ENCODE peak calls at places on chromosomes 13 and 19, in eight cellular contexts. One of them, this sample, is unnamed.

GRCh38 chr13:39451860-39452301 is 151.1 kb downstream of the LHFPL6 start:
- DNase-seq in mesenchymal stem cell: peak
- DNase-seq in neural progenitor cell: no peak
- DNase-seq in GM23338: no peak
- DNase-seq in fibroblast of lung: peak
- DNase-seq in neuronal stem cell: no peak
- DNase-seq in GM23248: no peak
- DNase-seq in hepatocyte: no peak
- DNase-seq in this sample: peak

GRCh38 chr13:30818323-30818960 is 83.1 kb downstream of the ALOX5AP start:
- DNase-seq in hepatocyte: peak
- DNase-seq in neuronal stem cell: no peak
- DNase-seq in GM23248: peak
- DNase-seq in mesenchymal stem cell: peak
- DNase-seq in neural progenitor cell: no peak
- DNase-seq in fibroblast of lung: peak
- DNase-seq in GM23338: no peak
- DNase-seq in this sample: peak

GRCh38 chr13:85417807-85418206 is 381.4 kb downstream of the SLITRK6 start:
- DNase-seq in GM23338: no peak
- DNase-seq in fibroblast of lung: no peak
- DNase-seq in hepatocyte: no peak
- DNase-seq in neuronal stem cell: no peak
- DNase-seq in GM23248: no peak
- DNase-seq in mesenchymal stem cell: no peak
- DNase-seq in neural progenitor cell: no peak
- DNase-seq in this sample: no peak

GRCh38 chr19:13953021-13953531 is 767 bp downstream of the DCAF15 start:
- DNase-seq in mesenchymal stem cell: peak
- DNase-seq in hepatocyte: peak
- DNase-seq in GM23248: peak
- DNase-seq in GM23338: peak
- DNase-seq in fibroblast of lung: peak
- DNase-seq in neural progenitor cell: peak
- DNase-seq in neuronal stem cell: no peak
- DNase-seq in this sample: no peak

GRCh38 chr19:18699403-18700054 is 16.0 kb downstream of the CRTC1 start:
- DNase-seq in mesenchymal stem cell: no peak
- DNase-seq in hepatocyte: no peak
- DNase-seq in neuronal stem cell: no peak
- DNase-seq in fibroblast of lung: no peak
- DNase-seq in neural progenitor cell: no peak
- DNase-seq in GM23248: no peak
- DNase-seq in GM23338: no peak
- DNase-seq in this sample: no peak

GRCh38 chr19:29836409-29836825 is 24.6 kb downstream of the CCNE1 start:
- DNase-seq in fibroblast of lung: no peak
- DNase-seq in neuronal stem cell: no peak
- DNase-seq in hepatocyte: no peak
- DNase-seq in GM23338: no peak
- DNase-seq in neural progenitor cell: no peak
- DNase-seq in GM23248: no peak
- DNase-seq in mesenchymal stem cell: no peak
- DNase-seq in this sample: no peak

GRCh38 chr13:94267581-94267980 is 211.9 kb downstream of the DCT start:
- DNase-seq in GM23338: no peak
- DNase-seq in neuronal stem cell: no peak
- DNase-seq in neural progenitor cell: no peak
- DNase-seq in fibroblast of lung: no peak
- DNase-seq in hepatocyte: no peak
- DNase-seq in mesenchymal stem cell: peak
- DNase-seq in GM23248: no peak
- DNase-seq in this sample: no peak

GRCh38 chr19:12840091-12841079 is 2.1 kb downstream of the MAST1 start:
- DNase-seq in GM23248: peak
- DNase-seq in neural progenitor cell: peak
- DNase-seq in hepatocyte: peak
- DNase-seq in fibroblast of lung: peak
- DNase-seq in mesenchymal stem cell: peak
- DNase-seq in GM23338: peak
- DNase-seq in neuronal stem cell: peak
- DNase-seq in this sample: no peak

GRCh38 chr13:79837741-79838450 is 356.9 kb downstream of the NDFIP2 start:
- DNase-seq in neural progenitor cell: no peak
- DNase-seq in GM23248: peak
- DNase-seq in hepatocyte: peak
- DNase-seq in fibroblast of lung: no peak
- DNase-seq in mesenchymal stem cell: peak
- DNase-seq in neuronal stem cell: no peak
- DNase-seq in GM23338: no peak
- DNase-seq in this sample: peak

GRCh38 chr13:88800505-88800904 is 1129.3 kb downstream of the SLITRK5 start:
- DNase-seq in hepatocyte: no peak
- DNase-seq in GM23248: no peak
- DNase-seq in GM23338: no peak
- DNase-seq in neuronal stem cell: no peak
- DNase-seq in fibroblast of lung: no peak
- DNase-seq in mesenchymal stem cell: no peak
- DNase-seq in neural progenitor cell: no peak
- DNase-seq in this sample: no peak

GRCh38 chr13:36447501-36447900 is 15.2 kb downstream of the CCNA1 start:
- DNase-seq in neuronal stem cell: no peak
- DNase-seq in mesenchymal stem cell: no peak
- DNase-seq in fibroblast of lung: peak
- DNase-seq in GM23248: peak
- DNase-seq in neural progenitor cell: no peak
- DNase-seq in GM23338: no peak
- DNase-seq in hepatocyte: no peak
- DNase-seq in this sample: peak

GRCh38 chr13:86846501-86846900 is 824.7 kb upstream of the SLITRK5 start:
- DNase-seq in GM23338: no peak
- DNase-seq in mesenchymal stem cell: peak
- DNase-seq in GM23248: no peak
- DNase-seq in neural progenitor cell: no peak
- DNase-seq in fibroblast of lung: peak
- DNase-seq in hepatocyte: no peak
- DNase-seq in neuronal stem cell: no peak
- DNase-seq in this sample: peak

GRCh38 chr13:91313581-91313980 is 33.9 kb upstream of the MIR17HG start:
- DNase-seq in GM23248: no peak
- DNase-seq in GM23338: no peak
- DNase-seq in neural progenitor cell: no peak
- DNase-seq in hepatocyte: no peak
- DNase-seq in mesenchymal stem cell: no peak
- DNase-seq in neuronal stem cell: no peak
- DNase-seq in fibroblast of lung: no peak
- DNase-seq in this sample: no peak

GRCh38 chr19:7471696-7472620 is 16.9 kb downstream of the PEX11G start:
- DNase-seq in GM23248: no peak
- DNase-seq in neuronal stem cell: no peak
- DNase-seq in hepatocyte: no peak
- DNase-seq in neural progenitor cell: no peak
- DNase-seq in fibroblast of lung: no peak
- DNase-seq in mesenchymal stem cell: no peak
- DNase-seq in GM23338: no peak
- DNase-seq in this sample: no peak

GRCh38 chr13:113216165-113217056 is 7.0 kb downstream of the CUL4A start:
- DNase-seq in neuronal stem cell: peak
- DNase-seq in GM23248: peak
- DNase-seq in mesenchymal stem cell: peak
- DNase-seq in GM23338: peak
- DNase-seq in hepatocyte: peak
- DNase-seq in neural progenitor cell: peak
- DNase-seq in fibroblast of lung: peak
- DNase-seq in this sample: peak

GRCh38 chr13:73056054-73056962 is 2.5 kb upstream of the KLF5 start:
- DNase-seq in neuronal stem cell: no peak
- DNase-seq in fibroblast of lung: peak
- DNase-seq in GM23248: peak
- DNase-seq in mesenchymal stem cell: peak
- DNase-seq in hepatocyte: peak
- DNase-seq in GM23338: no peak
- DNase-seq in neural progenitor cell: peak
- DNase-seq in this sample: peak

DNA sequence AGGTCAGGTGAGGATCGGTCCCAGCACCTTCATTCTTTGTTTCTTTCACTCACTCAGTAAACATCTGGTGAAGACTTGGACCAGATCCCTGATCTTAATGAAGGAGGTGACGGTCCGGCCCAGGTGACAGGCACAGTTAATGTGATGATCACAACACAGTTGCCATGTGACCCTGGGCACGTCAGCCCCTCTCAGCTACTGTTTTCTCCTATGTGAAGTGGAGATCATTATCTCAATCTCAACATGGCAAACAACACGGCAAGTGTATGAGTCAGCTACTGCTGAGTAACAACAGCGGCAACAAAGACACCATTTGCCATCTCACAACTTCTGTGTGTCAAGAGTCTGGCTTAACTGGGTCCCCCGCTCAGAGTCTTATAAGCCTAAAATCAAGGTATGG is 74.6 kb downstream of the GNG7 start:
- DNase-seq in GM23248: peak
- DNase-seq in GM23338: no peak
- DNase-seq in fibroblast of lung: peak
- DNase-seq in mesenchymal stem cell: peak
- DNase-seq in hepatocyte: no peak
- DNase-seq in neural progenitor cell: no peak
- DNase-seq in neuronal stem cell: no peak
- DNase-seq in this sample: peak
- H2AFZ ChIP-seq in GM23248: no peak
- H2AFZ ChIP-seq in GM23338: no peak
- H2AFZ ChIP-seq in fibroblast of lung: no peak
- H2AFZ ChIP-seq in mesenchymal stem cell: no peak
- H2AFZ ChIP-seq in hepatocyte: no peak
- H2AFZ ChIP-seq in neural progenitor cell: no peak
- H2AFZ ChIP-seq in neuronal stem cell: no peak
- H2AFZ ChIP-seq in this sample: no peak

GRCh38 chr19:4278926-4279529 is at the start of gene SHD:
- DNase-seq in GM23338: peak
- DNase-seq in hepatocyte: no peak
- DNase-seq in GM23248: no peak
- DNase-seq in neuronal stem cell: no peak
- DNase-seq in mesenchymal stem cell: no peak
- DNase-seq in neural progenitor cell: peak
- DNase-seq in fibroblast of lung: no peak
- DNase-seq in this sample: no peak

GRCh38 chr19:4277051-4277700 is 1.9 kb upstream of the SHD start:
- DNase-seq in GM23248: no peak
- DNase-seq in fibroblast of lung: no peak
- DNase-seq in neuronal stem cell: no peak
- DNase-seq in GM23338: peak
- DNase-seq in neural progenitor cell: no peak
- DNase-seq in mesenchymal stem cell: no peak
- DNase-seq in hepatocyte: no peak
- DNase-seq in this sample: no peak

GRCh38 chr19:4278010-4278409 is 1.1 kb upstream of the SHD start:
- DNase-seq in mesenchymal stem cell: no peak
- DNase-seq in neuronal stem cell: no peak
- DNase-seq in GM23248: no peak
- DNase-seq in neural progenitor cell: no peak
- DNase-seq in GM23338: no peak
- DNase-seq in fibroblast of lung: no peak
- DNase-seq in hepatocyte: no peak
- DNase-seq in this sample: no peak

GRCh38 chr19:4279530-4280422 is 710 bp downstream of the SHD start:
- DNase-seq in neural progenitor cell: peak
- DNase-seq in GM23248: no peak
- DNase-seq in mesenchymal stem cell: no peak
- DNase-seq in fibroblast of lung: no peak
- DNase-seq in GM23338: peak
- DNase-seq in hepatocyte: no peak
- DNase-seq in neuronal stem cell: no peak
- DNase-seq in this sample: no peak

DNA sequence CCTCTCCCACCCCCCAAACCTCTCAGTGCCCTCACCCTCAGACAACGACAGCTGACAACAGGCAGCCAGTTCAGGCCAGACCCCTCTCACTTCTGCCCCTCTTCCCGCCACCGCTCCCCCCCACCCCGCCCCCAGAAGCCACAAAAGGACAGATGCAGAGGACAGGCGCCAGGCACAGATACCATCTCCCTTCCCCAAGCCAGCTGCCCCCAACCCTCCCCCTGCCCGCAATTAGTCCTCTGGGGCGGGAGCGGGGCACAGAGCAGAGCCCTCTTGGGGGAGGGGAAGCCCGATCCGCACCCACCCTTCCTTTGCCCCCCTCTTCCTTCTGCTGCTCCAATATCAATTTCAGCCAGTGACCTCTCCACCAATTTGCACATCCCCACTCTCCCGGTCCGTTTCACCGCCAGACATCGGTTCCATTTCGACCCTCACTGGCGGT is 585 bp upstream of the SHD start:
- DNase-seq in mesenchymal stem cell: no peak
- DNase-seq in fibroblast of lung: no peak
- DNase-seq in GM23248: no peak
- DNase-seq in GM23338: peak
- DNase-seq in hepatocyte: no peak
- DNase-seq in neuronal stem cell: no peak
- DNase-seq in neural progenitor cell: peak
- DNase-seq in this sample: no peak
- H3K4me2 ChIP-seq in mesenchymal stem cell: peak
- H3K4me2 ChIP-seq in fibroblast of lung: no peak
- H3K4me2 ChIP-seq in GM23248: no peak
- H3K4me2 ChIP-seq in GM23338: peak
- H3K4me2 ChIP-seq in hepatocyte: peak
- H3K4me2 ChIP-seq in neuronal stem cell: peak
- H3K4me2 ChIP-seq in neural progenitor cell: peak
- H3K4me2 ChIP-seq in this sample: no peak

GRCh38 chr19:51327066-51327985 is 14.6 kb downstream of the VSIG10L start:
- DNase-seq in GM23248: peak
- DNase-seq in GM23338: peak
- DNase-seq in neuronal stem cell: peak
- DNase-seq in mesenchymal stem cell: peak
- DNase-seq in fibroblast of lung: peak
- DNase-seq in hepatocyte: peak
- DNase-seq in neural progenitor cell: peak
- DNase-seq in this sample: no peak
- H3K4me3 ChIP-seq in GM23248: peak
- H3K4me3 ChIP-seq in GM23338: peak
- H3K4me3 ChIP-seq in neuronal stem cell: peak
- H3K4me3 ChIP-seq in mesenchymal stem cell: no peak
- H3K4me3 ChIP-seq in fibroblast of lung: no peak
- H3K4me3 ChIP-seq in hepatocyte: no peak
- H3K4me3 ChIP-seq in neural progenitor cell: peak
- H3K4me3 ChIP-seq in this sample: no peak

DNA sequence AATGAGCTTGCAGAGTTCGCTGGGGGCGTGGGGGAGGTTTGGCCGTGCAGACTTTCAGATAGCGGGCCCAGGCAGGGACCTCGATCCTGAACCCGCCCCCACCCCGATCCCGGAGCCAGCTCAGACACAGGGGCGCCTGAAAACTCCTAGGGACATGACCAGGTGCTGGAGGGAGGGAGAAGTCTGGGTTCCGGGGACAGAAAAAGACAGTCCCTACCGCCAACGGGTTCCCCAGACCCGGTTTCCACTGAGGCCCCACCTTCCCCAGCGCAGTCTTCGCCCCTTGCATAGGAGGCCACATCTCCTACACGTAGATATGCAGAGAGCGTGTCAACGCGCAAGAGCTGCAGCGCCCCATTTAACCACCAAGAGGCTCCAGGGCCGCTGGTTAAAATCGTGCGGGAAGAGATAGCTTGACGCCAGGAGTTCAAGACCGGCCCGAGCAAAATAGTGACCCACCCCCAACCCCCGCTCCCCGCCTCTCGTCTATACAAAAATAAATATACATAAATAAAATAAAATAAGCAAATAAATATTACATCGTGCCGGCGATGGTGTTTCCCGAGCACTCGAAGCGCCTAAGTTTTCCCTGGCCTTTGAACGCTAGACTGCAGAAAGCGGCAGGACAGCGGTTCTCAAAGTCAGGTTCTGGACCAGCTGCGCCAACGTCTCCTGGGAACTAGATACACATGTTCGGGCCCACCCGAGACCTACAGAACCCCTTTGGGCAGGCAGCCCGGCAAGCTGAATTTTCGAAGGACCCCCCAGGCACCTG is 8.3 kb downstream of the CCDC8 start:
- DNase-seq in fibroblast of lung: peak
- DNase-seq in neuronal stem cell: no peak
- DNase-seq in GM23248: no peak
- DNase-seq in neural progenitor cell: peak
- DNase-seq in GM23338: peak
- DNase-seq in mesenchymal stem cell: no peak
- DNase-seq in hepatocyte: peak
- DNase-seq in this sample: no peak
- H2AFZ ChIP-seq in fibroblast of lung: no peak
- H2AFZ ChIP-seq in neuronal stem cell: no peak
- H2AFZ ChIP-seq in GM23248: no peak
- H2AFZ ChIP-seq in neural progenitor cell: peak
- H2AFZ ChIP-seq in GM23338: peak
- H2AFZ ChIP-seq in mesenchymal stem cell: peak
- H2AFZ ChIP-seq in hepatocyte: peak
- H2AFZ ChIP-seq in this sample: peak